ENCODE peak calls at places on chromosomes 6 and 20, in nine cellular contexts. I is gastrocnemius medialis, E is adrenal gland, O is cardiac muscle cell, S is left lung, Q is astrocyte, U is psoas muscle, P is heart right ventricle, A is heart left ventricle. W is an unnamed sample.
A peak's percentile ranks its signal among the peaks of the same experiment; 100 is the strongest.

GRCh38 chr6:110190726-110191125 is 10.5 kb downstream of the CDC40 start:
- DNase-seq in I (no peak), E (no peak), O (no peak), S (peak; percentile 34), Q (no peak), U (no peak), P (no peak), A (no peak), W (no peak)

GRCh38 chr6:7652957-7653356 is 63.0 kb downstream of the SNRNP48 start:
- DNase-seq in I (no peak), E (no peak), O (no peak), S (no peak), Q (no peak), U (no peak), P (no peak), A (no peak), W (no peak)

GRCh38 chr6:118252474-118252873 is 295.6 kb upstream of the PLN start:
- DNase-seq in I (no peak), E (no peak), O (no peak), S (no peak), Q (no peak), U (no peak), P (no peak), A (no peak), W (no peak)

GRCh38 chr20:25230177-25230831 is 17.6 kb upstream of the PYGB start:
- DNase-seq in I (no peak), E (no peak), O (no peak), S (no peak), Q (no peak), U (no peak), P (no peak), A (no peak), W (no peak)

GRCh38 chr6:99822741-99823512 is 171.1 kb downstream of the MCHR2 start:
- DNase-seq in I (no peak), E (no peak), O (peak; percentile 66), S (no peak), Q (peak; percentile 44), U (no peak), P (no peak), A (no peak), W (peak; percentile 71)

GRCh38 chr6:70312165-70312564 is 9.3 kb upstream of the COL9A1 start:
- DNase-seq in I (no peak), E (no peak), O (peak; percentile 73), S (no peak), Q (peak; percentile 95), U (no peak), P (no peak), A (no peak), W (no peak)

GRCh38 chr6:16324622-16325225 is 86.3 kb downstream of the GMPR start:
- DNase-seq in I (no peak), E (no peak), O (no peak), S (no peak), Q (peak; percentile 50), U (no peak), P (no peak), A (no peak), W (no peak)

GRCh38 chr20:17845701-17846475 is 122.7 kb downstream of the SNX5 start:
- DNase-seq in I (no peak), E (peak; percentile 56), O (no peak), S (no peak), Q (peak; percentile 55), U (peak; percentile 68), P (no peak), A (no peak), W (no peak)

GRCh38 chr6:20873425-20874190 is 339.4 kb downstream of the CDKAL1 start:
- DNase-seq in I (no peak), E (no peak), O (peak; percentile 40), S (no peak), Q (no peak), U (no peak), P (no peak), A (no peak), W (no peak)

GRCh38 chr6:17115251-17116089 is 13.6 kb downstream of the STMND1 start:
- DNase-seq in I (no peak), E (peak; percentile 22), O (peak; percentile 92), S (no peak), Q (peak; percentile 95), U (no peak), P (no peak), A (no peak), W (peak; percentile 75)

GRCh38 chr6:100435299-100435698 is 29.4 kb downstream of the SIM1 start:
- DNase-seq in I (no peak), E (no peak), O (no peak), S (no peak), Q (peak; percentile 57), U (no peak), P (no peak), A (no peak), W (peak; percentile 34)

GRCh38 chr20:43322851-43323250 is 133.1 kb upstream of the PTPRT start:
- DNase-seq in I (no peak), E (no peak), O (peak; percentile 56), S (no peak), Q (no peak), U (no peak), P (no peak), A (no peak), W (no peak)

GRCh38 chr20:45311589-45312211 is 3.6 kb upstream of the MATN4 start:
- DNase-seq in I (no peak), E (peak; percentile 47), O (peak; percentile 65), S (peak; percentile 93), Q (peak; percentile 17), U (peak; percentile 81), P (peak; percentile 61), A (no peak), W (peak; percentile 80)

GRCh38 chr6:21441386-21441785 is 152.2 kb upstream of the SOX4 start:
- DNase-seq in I (no peak), E (no peak), O (peak; percentile 67), S (no peak), Q (peak; percentile 57), U (no peak), P (no peak), A (no peak), W (no peak)

GRCh38 chr6:14476793-14477531 is 359.4 kb downstream of the CD83 start:
- DNase-seq in I (no peak), E (peak; percentile 51), O (peak; percentile 91), S (no peak), Q (peak; percentile 96), U (peak; percentile 58), P (no peak), A (peak; percentile 68), W (peak; percentile 85)

GRCh38 chr6:1325471-1326309 is 13.8 kb downstream of the FOXQ1 start:
- DNase-seq in I (no peak), E (no peak), O (peak; percentile 84), S (peak; percentile 42), Q (peak; percentile 94), U (no peak), P (no peak), A (no peak), W (peak; percentile 67)
- H3K27ac ChIP-seq in I (no peak overlapping the region), E (no peak overlapping the region), O (no peak overlapping the region), S (peak overlapping the region; percentile 20), Q (peak overlapping the region; percentile 56), U (no peak overlapping the region), P (no peak overlapping the region), A (no peak overlapping the region), W (peak overlapping the region; percentile 36)

GRCh38 chr6:52570291-52570700 is 6.6 kb downstream of the TRAM2 start:
- DNase-seq in I (no peak), E (no peak), O (peak; percentile 51), S (no peak), Q (peak; percentile 77), U (no peak), P (no peak), A (peak; percentile 46), W (peak; percentile 55)

GRCh38 chr6:52573295-52573694 is 3.6 kb downstream of the TRAM2 start:
- DNase-seq in I (no peak), E (no peak), O (peak; percentile 57), S (no peak), Q (no peak), U (no peak), P (no peak), A (no peak), W (no peak)

GRCh38 chr6:52571099-52571755 is 5.6 kb downstream of the TRAM2 start:
- DNase-seq in I (no peak), E (no peak), O (no peak), S (no peak), Q (no peak), U (no peak), P (no peak), A (no peak), W (peak; percentile 36)

GRCh38 chr6:52574709-52575489 is 2.0 kb downstream of the TRAM2 start:
- DNase-seq in I (peak; percentile 33), E (no peak), O (no peak), S (no peak), Q (no peak), U (no peak), P (no peak), A (peak; percentile 37), W (peak; percentile 74)

GRCh38 chr6:52572536-52572935 is 4.3 kb downstream of the TRAM2 start:
- DNase-seq in I (no peak), E (no peak), O (no peak), S (no peak), Q (no peak), U (no peak), P (no peak), A (no peak), W (no peak)
- H3K4me1 ChIP-seq in I (peaks cover 43% of the 10 kb centered on the region), E (peaks cover 40% of the 10 kb centered on the region), O (peaks cover 48% of the 10 kb centered on the region), S (peaks cover 51% of the 10 kb centered on the region), Q (peaks cover 69% of the 10 kb centered on the region), U (peaks cover 37% of the 10 kb centered on the region), P (peaks cover 78% of the 10 kb centered on the region), A (peaks cover 86% of the 10 kb centered on the region), W (peaks cover 60% of the 10 kb centered on the region)

GRCh38 chr6:18504232-18504596 is 117.1 kb downstream of the RNF144B start:
- DNase-seq in I (no peak), E (no peak), O (no peak), S (no peak), Q (no peak), U (no peak), P (no peak), A (no peak), W (no peak)
- TF ChIP-seq CTCF in I (no peak), E (no peak), O (no peak), S (no peak), Q (no peak), U (no peak), P (no peak), A (peak; percentile 1), W (no peak)

GRCh38 chr6:31927868-31928671 is 553 bp downstream of the C2 start:
- DNase-seq in I (no peak), E (no peak), O (no peak), S (no peak), Q (no peak), U (no peak), P (no peak), A (no peak), W (no peak)

GRCh38 chr6:31928672-31928939 is 1.1 kb downstream of the C2 start:
- DNase-seq in I (no peak), E (no peak), O (no peak), S (no peak), Q (no peak), U (no peak), P (no peak), A (no peak), W (no peak)

GRCh38 chr6:31933537-31933936 is 6.0 kb downstream of the C2 start:
- DNase-seq in I (no peak), E (no peak), O (no peak), S (no peak), Q (no peak), U (no peak), P (no peak), A (no peak), W (no peak)

GRCh38 chr6:31927242-31927867 is at the start of gene C2:
- DNase-seq in I (no peak), E (no peak), O (no peak), S (no peak), Q (no peak), U (no peak), P (no peak), A (no peak), W (no peak)

GRCh38 chr6:31930962-31931361 is 3.4 kb downstream of the C2 start:
- DNase-seq in I (no peak), E (no peak), O (no peak), S (no peak), Q (no peak), U (no peak), P (no peak), A (no peak), W (no peak)
- H3K27ac ChIP-seq in I (no peak overlapping the region), E (no peak overlapping the region), O (no peak overlapping the region), S (no peak overlapping the region), Q (no peak overlapping the region), U (no peak overlapping the region), P (no peak overlapping the region), A (no peak overlapping the region), W (no peak overlapping the region)

W was measured in hepatocyte.